ENCODE peak calls at places on chromosomes 2 and 18, in seven cellular contexts. A is spleen, D is lower leg skin, P is HFF-Myc, M is stomach, C is neural progenitor cell, V is uterus. O is an unnamed sample.

GRCh38 chr2:205982776-205983327 is 103.1 kb downstream of the INO80D start:
- DNase-seq in P (no peak), A (no peak), V (no peak), M (no peak), D (peak), C (no peak), O (no peak)

GRCh38 chr2:112026509-112026908 is 28.6 kb upstream of the TMEM87B start:
- DNase-seq in D (no peak), P (no peak), M (no peak), C (no peak), V (no peak), A (no peak), O (no peak)

GRCh38 chr2:55371387-55371786 is 48.3 kb downstream of the CCDC88A start:
- DNase-seq in P (no peak), D (no peak), A (no peak), C (no peak), M (no peak), V (no peak), O (no peak)

GRCh38 chr2:236642125-236642524 is 72.5 kb downstream of the ACKR3 start:
- DNase-seq in A (no peak), V (no peak), C (no peak), D (peak), P (no peak), M (no peak), O (no peak)

GRCh38 chr2:232321817-232322559 is 56.6 kb upstream of the ALPP start:
- DNase-seq in D (peak), M (peak), V (peak), C (no peak), P (no peak), A (no peak), O (no peak)

GRCh38 chr2:119960821-119961220 is 52.1 kb upstream of the EPB41L5 start:
- DNase-seq in D (no peak), V (no peak), A (no peak), P (no peak), M (no peak), C (no peak), O (no peak)

GRCh38 chr2:113166187-113166645 is 7.6 kb upstream of the PSD4 start:
- DNase-seq in V (no peak), C (no peak), D (peak), A (no peak), P (no peak), M (no peak), O (no peak)

GRCh38 chr2:16330012-16330411 is 335.6 kb downstream of the CYRIA start:
- DNase-seq in P (no peak), C (peak), A (no peak), D (no peak), V (no peak), M (no peak), O (no peak)

GRCh38 chr2:54669677-54670484 is 53.6 kb upstream of the EML6 start:
- DNase-seq in P (no peak), A (no peak), C (no peak), D (no peak), M (no peak), V (no peak), O (peak)

GRCh38 chr2:186294489-186294888 is 191.6 kb upstream of the ZC3H15 start:
- DNase-seq in C (no peak), M (no peak), A (no peak), P (no peak), D (no peak), V (no peak), O (no peak)

GRCh38 chr2:228838819-228839218 is 432.3 kb downstream of the PID1 start:
- DNase-seq in D (no peak), M (no peak), C (peak), V (no peak), A (no peak), P (no peak), O (no peak)

GRCh38 chr2:135863231-135863630 is 13.0 kb downstream of the MCM6 start:
- DNase-seq in P (no peak), D (no peak), M (no peak), V (no peak), A (no peak), C (no peak), O (no peak)

GRCh38 chr2:211737282-211737681 is 801.3 kb downstream of the ERBB4 start:
- DNase-seq in M (no peak), D (no peak), P (no peak), V (no peak), C (no peak), A (no peak), O (no peak)

GRCh38 chr2:14621874-14622273 is 10.6 kb upstream of the LRATD1 start:
- DNase-seq in P (no peak), D (no peak), C (no peak), A (no peak), M (no peak), V (no peak), O (no peak)

GRCh38 chr2:64400733-64401500 is 53.0 kb upstream of the LGALSL start:
- DNase-seq in M (no peak), C (peak), A (no peak), D (no peak), P (no peak), V (no peak), O (no peak)

GRCh38 chr2:216346781-216347180 is 25.5 kb downstream of the MARCHF4 start:
- DNase-seq in A (no peak), C (no peak), V (no peak), P (no peak), D (no peak), M (no peak), O (no peak)

GRCh38 chr2:3298201-3298600 is 79.4 kb downstream of the EIPR1 start:
- DNase-seq in D (no peak), A (no peak), M (no peak), V (no peak), C (no peak), P (no peak), O (no peak)

GRCh38 chr2:46306988-46307655 is 9.9 kb downstream of the EPAS1 start:
- DNase-seq in C (no peak), V (no peak), A (no peak), M (no peak), D (no peak), P (no peak), O (no peak)

GRCh38 chr18:48163184-48164095 is 233.0 kb upstream of the SMAD2 start:
- DNase-seq in P (no peak), V (no peak), D (peak), M (no peak), C (no peak), A (no peak), O (no peak)

GRCh38 chr2:72712304-72712703 is 113.5 kb downstream of the EXOC6B start:
- DNase-seq in C (no peak), M (no peak), V (no peak), D (no peak), P (no peak), A (no peak), O (no peak)

GRCh38 chr2:238305092-238305862 is 15.0 kb upstream of the TRAF3IP1 start:
- DNase-seq in A (no peak), M (no peak), V (no peak), P (no peak), D (no peak), C (no peak), O (no peak)
- TF ChIP-seq CTCF in A (no peak), M (peak), V (no peak), P (peak), D (no peak), C (peak), O (peak)

DNA sequence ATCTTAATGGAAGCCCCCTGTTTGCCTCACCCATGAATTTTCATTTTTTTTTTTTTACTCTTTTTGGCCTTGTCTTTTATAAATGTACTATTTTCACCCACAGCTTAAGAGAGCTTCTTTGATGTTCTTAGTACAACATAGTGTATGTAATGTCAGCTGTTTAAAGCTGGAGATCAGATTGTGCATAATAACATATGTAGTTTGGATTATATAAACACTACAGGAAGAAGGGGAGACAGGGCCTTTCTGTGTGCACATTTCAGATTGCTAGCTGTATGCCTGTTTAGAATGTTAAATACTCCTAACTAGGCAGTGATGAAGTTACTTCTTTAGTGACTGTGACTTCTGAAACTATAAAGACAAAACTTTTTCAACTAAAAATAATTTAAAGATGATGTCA is 2.1 kb upstream of the TANC1 start:
- DNase-seq in C (no peak), D (no peak), V (no peak), M (no peak), P (no peak), A (no peak), O (no peak)
- H3K4me3 ChIP-seq in C (no peak), D (no peak), V (no peak), M (no peak), P (no peak), A (no peak), O (no peak)

GRCh38 chr18:33404244-33404873 is 36.2 kb downstream of the CCDC178 start:
- DNase-seq in D (no peak), A (no peak), P (no peak), C (no peak), M (no peak), V (no peak), O (no peak)
- TF ChIP-seq CTCF in D (no peak), A (no peak), P (no peak), C (peak), M (no peak), V (no peak), O (no peak)

DNA sequence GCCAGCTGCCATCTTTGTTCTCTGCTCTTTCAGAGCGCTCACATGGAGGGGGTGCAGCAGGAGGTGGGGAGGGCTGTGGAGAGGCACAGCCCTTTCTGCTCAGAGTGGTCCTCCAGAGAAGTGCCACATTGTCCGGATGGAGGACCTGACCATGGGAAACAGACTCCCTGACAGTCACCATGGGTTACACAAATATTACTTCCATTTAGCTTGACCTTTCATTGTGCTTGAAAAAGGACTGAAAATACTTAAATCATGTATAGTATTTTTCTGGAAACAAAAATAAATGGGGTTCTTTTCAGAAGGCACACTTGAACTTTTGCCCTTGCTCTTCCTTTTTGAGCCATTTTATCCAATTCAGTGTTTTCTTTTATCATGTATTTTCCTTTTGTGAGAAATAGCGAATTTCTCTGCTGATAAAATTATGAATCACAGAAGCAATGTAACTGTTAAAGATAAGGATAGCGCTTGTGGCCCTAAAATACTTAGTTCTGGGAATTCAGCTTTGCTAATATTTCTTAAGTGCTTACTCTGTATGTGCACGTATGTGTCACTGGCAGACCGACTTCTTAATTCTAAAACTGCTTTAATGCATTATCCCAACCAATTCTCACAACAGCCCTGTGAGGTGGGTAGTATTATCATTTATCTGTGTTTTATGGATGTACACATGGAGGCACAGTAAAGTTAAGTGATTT is 34.2 kb downstream of the SPATS2L start:
- DNase-seq in A (no peak), D (no peak), C (no peak), V (no peak), P (no peak), M (no peak), O (no peak)
- H3K4me3 ChIP-seq in A (no peak), D (no peak), C (no peak), V (no peak), P (no peak), M (no peak), O (no peak)

DNA sequence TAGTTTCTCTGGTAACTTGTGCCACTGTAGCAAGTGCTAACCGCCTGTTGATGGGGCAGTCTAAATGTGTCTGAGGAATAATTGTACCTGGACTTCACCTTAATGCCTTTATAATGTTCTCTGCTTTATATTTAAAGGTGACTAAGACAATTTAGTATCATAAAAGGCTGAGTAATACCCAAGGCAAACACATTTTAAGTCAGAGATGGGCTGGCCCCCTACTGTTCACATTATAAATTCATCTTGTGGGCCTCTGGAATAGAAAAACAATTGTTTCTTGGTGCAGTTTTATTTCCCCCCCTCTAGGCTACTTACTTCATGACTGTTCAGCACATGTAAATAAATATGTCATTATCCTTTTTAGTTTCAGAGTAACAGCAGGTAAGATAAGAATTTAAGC is 559.3 kb upstream of the PIK3C3 start:
- DNase-seq in A (no peak), D (no peak), M (no peak), V (no peak), C (no peak), P (no peak), O (no peak)
- TF ChIP-seq CTCF in A (no peak), D (no peak), M (no peak), V (no peak), C (no peak), P (no peak), O (no peak)

GRCh38 chr2:172094319-172095145 is 8.2 kb downstream of the DLX2 start:
- DNase-seq in M (no peak), P (no peak), D (peak), V (no peak), A (peak), C (peak), O (no peak)
- H3K4me3 ChIP-seq in M (peak), P (peak), D (peak), V (no peak), A (peak), C (peak), O (peak)

GRCh38 chr2:238523158-238524110 is 96.7 kb downstream of the ASB1 start:
- DNase-seq in D (peak), C (peak), A (no peak), V (peak), M (no peak), P (peak), O (peak)
- TF ChIP-seq CTCF in D (no peak), C (peak), A (no peak), V (peak), M (no peak), P (peak), O (peak)

GRCh38 chr2:99184811-99185210 is 3.8 kb downstream of the MRPL30 start:
- DNase-seq in V (no peak), C (no peak), A (no peak), P (no peak), D (no peak), M (no peak), O (no peak)

GRCh38 chr2:99188357-99188756 is 7.4 kb downstream of the MRPL30 start:
- DNase-seq in A (no peak), M (no peak), V (no peak), D (no peak), C (no peak), P (no peak), O (no peak)

GRCh38 chr2:99180755-99181647 is at the start of the genes MITD1 and MRPL30:
- DNase-seq in P (peak), C (peak), M (peak), D (peak), V (peak), A (peak), O (peak)

GRCh38 chr2:99187011-99187410 is 6.0 kb downstream of the MRPL30 start:
- DNase-seq in P (no peak), M (no peak), C (no peak), A (no peak), D (no peak), V (no peak), O (no peak)

GRCh38 chr2:99183025-99183424 is 2.0 kb downstream of the MRPL30 start:
- DNase-seq in D (no peak), C (no peak), P (no peak), A (no peak), M (no peak), V (no peak), O (no peak)
- H3K4me3 ChIP-seq in D (no peak), C (peak), P (peak), A (no peak), M (no peak), V (no peak), O (no peak)